ENCODE peak calls at places on chromosomes 3 and 15, in six cellular contexts. Q is sigmoid colon, N is fibroblast of pulmonary artery, Y is OCI-LY7, T is WERI-Rb-1, G is BJ. Z is an unnamed sample.

GRCh38 chr3:127574880-127575878 is 15.4 kb downstream of the TPRA1 start:
- DNase-seq in Q (peak), N (peak), Y (peak), T (peak), G (peak), Z (peak)

GRCh38 chr3:189701934-189702693 is 70.9 kb downstream of the TP63 start:
- DNase-seq in Q (no peak), N (no peak), Y (no peak), T (no peak), G (no peak), Z (no peak)

GRCh38 chr3:110881069-110881468 is 190.5 kb upstream of the NECTIN3 start:
- DNase-seq in Q (peak), N (peak), Y (peak), T (peak), G (no peak), Z (peak)

GRCh38 chr15:37773111-37773860 is 161.2 kb upstream of the TMCO5A start:
- DNase-seq in Q (no peak), N (peak), Y (no peak), T (no peak), G (peak), Z (peak)

GRCh38 chr3:109853077-109853732 is 515.9 kb upstream of the DPPA4 start:
- DNase-seq in Q (no peak), N (no peak), Y (no peak), T (no peak), G (peak), Z (no peak)

GRCh38 chr15:83714888-83715287 is 61.0 kb downstream of the ADAMTSL3 start:
- DNase-seq in Q (no peak), N (no peak), Y (no peak), T (no peak), G (no peak), Z (no peak)

GRCh38 chr3:175914785-175915184 is 1055.7 kb downstream of the NAALADL2 start:
- DNase-seq in Q (no peak), N (peak), Y (no peak), T (no peak), G (no peak), Z (no peak)

GRCh38 chr3:148459931-148460513 is 237.7 kb upstream of the AGTR1 start:
- DNase-seq in Q (no peak), N (peak), Y (peak), T (no peak), G (no peak), Z (no peak)

GRCh38 chr15:68652141-68652540 is 73.3 kb downstream of the CORO2B start:
- DNase-seq in Q (peak), N (no peak), Y (no peak), T (peak), G (no peak), Z (no peak)

GRCh38 chr15:95259965-95260364 is 1028.6 kb downstream of the MCTP2 start:
- DNase-seq in Q (no peak), N (peak), Y (no peak), T (no peak), G (no peak), Z (no peak)

GRCh38 chr3:129824926-129825541 is 68.5 kb downstream of the TMCC1 start:
- DNase-seq in Q (no peak), N (peak), Y (peak), T (peak), G (no peak), Z (no peak)

GRCh38 chr3:127038923-127039581 is 56.1 kb downstream of the PLXNA1 start:
- DNase-seq in Q (peak), N (no peak), Y (no peak), T (no peak), G (no peak), Z (no peak)

GRCh38 chr3:46628980-46629379 is 16.7 kb downstream of the FAM240A start:
- DNase-seq in Q (no peak), N (no peak), Y (no peak), T (no peak), G (no peak), Z (no peak)

GRCh38 chr3:8301977-8302589 is 199.5 kb upstream of the LMCD1 start:
- DNase-seq in Q (no peak), N (peak), Y (peak), T (peak), G (no peak), Z (peak)

GRCh38 chr3:56042326-56042951 is 425.8 kb downstream of the ERC2 start:
- DNase-seq in Q (no peak), N (peak), Y (peak), T (no peak), G (no peak), Z (peak)

GRCh38 chr3:186614597-186615483 is 2.0 kb downstream of the AHSG start:
- DNase-seq in Q (peak), N (peak), Y (peak), T (peak), G (no peak), Z (peak)

GRCh38 chr3:25725810-25726209 is 57.4 kb downstream of the NGLY1 start:
- DNase-seq in Q (no peak), N (no peak), Y (no peak), T (no peak), G (no peak), Z (no peak)

GRCh38 chr15:52808441-52808840 is 18.3 kb upstream of the ONECUT1 start:
- DNase-seq in Q (no peak), N (no peak), Y (no peak), T (no peak), G (no peak), Z (no peak)

GRCh38 chr3:154224366-154224765 is 99.9 kb downstream of the DHX36 start:
- DNase-seq in Q (no peak), N (no peak), Y (no peak), T (no peak), G (no peak), Z (no peak)

DNA sequence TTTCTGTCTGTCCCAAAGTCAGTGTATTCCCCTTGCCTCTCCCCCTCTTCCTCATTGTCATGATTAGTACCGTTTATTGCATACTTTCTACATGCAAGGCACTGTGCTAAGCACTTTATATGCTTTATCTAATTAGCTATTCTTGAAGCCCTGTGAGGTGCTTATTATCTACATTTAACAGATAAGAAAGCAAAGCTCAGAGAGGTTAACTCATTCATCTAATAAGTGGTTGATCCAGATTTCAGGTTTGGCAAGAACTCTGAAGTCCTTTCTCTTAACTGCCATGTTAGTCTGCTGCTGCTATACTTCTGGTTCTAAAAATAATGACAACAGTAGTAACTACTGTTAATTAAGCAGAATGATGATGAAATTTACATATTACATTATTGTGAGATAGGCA is 13.5 kb downstream of the IQGAP1 start:
- DNase-seq in Q (no peak), N (no peak), Y (no peak), T (no peak), G (no peak), Z (no peak)
- H3K4me3 ChIP-seq in Q (no peak), N (peak), Y (peak), T (no peak), G (no peak), Z (no peak)

GRCh38 chr3:4885322-4885721 is 93.9 kb upstream of the BHLHE40 start:
- DNase-seq in Q (no peak), N (peak), Y (no peak), T (no peak), G (no peak), Z (peak)

GRCh38 chr3:4887177-4887576 is 92.1 kb upstream of the BHLHE40 start:
- DNase-seq in Q (no peak), N (no peak), Y (no peak), T (no peak), G (no peak), Z (no peak)

GRCh38 chr3:4886448-4886847 is 92.8 kb upstream of the BHLHE40 start:
- DNase-seq in Q (no peak), N (no peak), Y (no peak), T (no peak), G (no peak), Z (no peak)

GRCh38 chr3:4889896-4890295 is 89.3 kb upstream of the BHLHE40 start:
- DNase-seq in Q (no peak), N (peak), Y (no peak), T (no peak), G (no peak), Z (peak)

GRCh38 chr3:4888913-4889846 is 90.1 kb upstream of the BHLHE40 start:
- DNase-seq in Q (no peak), N (peak), Y (no peak), T (no peak), G (no peak), Z (no peak)
- TF ChIP-seq CTCF in Q (no peak), N (no peak), Y (no peak), T (no peak), G (no peak), Z (no peak)

GRCh38 chr3:98450372-98450771 is 12.6 kb upstream of the OR5K1 start:
- DNase-seq in Q (no peak), N (no peak), Y (no peak), T (no peak), G (no peak), Z (no peak)
- H3K4me3 ChIP-seq in Q (no peak), N (no peak), Y (no peak), T (no peak), G (no peak), Z (no peak)

GRCh38 chr15:62128916-62129315 is 36.2 kb downstream of the C2CD4B start:
- DNase-seq in Q (no peak), N (no peak), Y (peak), T (no peak), G (no peak), Z (no peak)

GRCh38 chr15:62124176-62124952 is 40.7 kb downstream of the C2CD4B start:
- DNase-seq in Q (no peak), N (peak), Y (peak), T (no peak), G (no peak), Z (no peak)

GRCh38 chr15:62124953-62125263 is 40.2 kb downstream of the C2CD4B start:
- DNase-seq in Q (no peak), N (peak), Y (peak), T (no peak), G (no peak), Z (no peak)

GRCh38 chr15:62126364-62126763 is 38.7 kb downstream of the C2CD4B start:
- DNase-seq in Q (no peak), N (no peak), Y (no peak), T (no peak), G (no peak), Z (no peak)

DNA sequence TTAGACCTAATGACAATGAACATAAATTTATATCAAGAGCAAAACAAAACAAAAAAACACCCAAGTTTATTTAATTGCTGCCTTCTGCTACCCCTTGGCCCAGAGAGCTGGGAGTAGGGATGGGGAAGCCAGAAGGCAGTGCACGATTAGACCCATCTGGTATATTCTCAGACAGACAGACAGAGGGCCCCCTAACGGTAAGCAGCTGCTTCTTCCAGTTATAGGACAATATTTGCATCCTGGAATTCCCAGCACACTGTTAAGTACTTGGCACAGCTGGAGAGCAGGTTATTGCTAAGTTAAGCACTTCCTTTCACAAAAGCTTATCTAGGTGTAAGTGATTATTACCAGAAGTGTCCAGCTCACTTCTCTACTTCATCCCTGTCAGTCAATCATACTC is 39.3 kb downstream of the C2CD4B start:
- DNase-seq in Q (no peak), N (peak), Y (peak), T (peak), G (no peak), Z (peak)
- TF ChIP-seq CTCF in Q (no peak), N (peak), Y (peak), T (peak), G (peak), Z (peak)

GRCh38 chr3:71127052-71127451 is 456.5 kb downstream of the FOXP1 start:
- DNase-seq in Q (no peak), N (no peak), Y (peak), T (no peak), G (no peak), Z (no peak)
- H3K4me3 ChIP-seq in Q (peak), N (no peak), Y (peak), T (no peak), G (no peak), Z (no peak)

DNA sequence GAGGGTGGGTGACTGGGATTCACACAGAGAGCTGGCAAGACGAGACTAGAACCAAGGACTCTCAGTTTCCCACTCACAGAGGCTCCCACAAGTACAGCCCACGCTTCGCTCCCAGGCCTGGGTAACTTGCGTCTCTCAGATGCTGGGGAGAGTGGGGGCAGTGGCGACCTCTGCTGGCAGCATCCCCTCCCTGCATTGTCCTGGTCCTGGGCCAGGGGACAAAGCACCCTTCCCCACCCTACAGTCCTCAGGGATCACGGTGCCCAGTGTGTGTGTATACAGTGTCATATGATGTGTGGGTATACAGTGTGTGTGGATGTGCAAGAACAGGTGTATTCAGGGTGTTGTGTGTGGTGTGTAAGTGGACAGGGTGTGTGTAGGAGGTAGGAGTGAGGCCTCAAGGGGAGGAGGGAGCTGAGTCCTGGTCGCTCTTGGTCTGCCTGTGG is 12.8 kb downstream of the VILL start:
- DNase-seq in Q (peak), N (peak), Y (peak), T (peak), G (no peak), Z (peak)
- TF ChIP-seq CTCF in Q (peak), N (peak), Y (peak), T (peak), G (peak), Z (peak)

GRCh38 chr3:97825101-97825500 is 3.3 kb downstream of the CRYBG3 start:
- DNase-seq in Q (no peak), N (peak), Y (no peak), T (no peak), G (no peak), Z (no peak)
- H3K4me3 ChIP-seq in Q (peak), N (no peak), Y (no peak), T (no peak), G (no peak), Z (no peak)

DNA sequence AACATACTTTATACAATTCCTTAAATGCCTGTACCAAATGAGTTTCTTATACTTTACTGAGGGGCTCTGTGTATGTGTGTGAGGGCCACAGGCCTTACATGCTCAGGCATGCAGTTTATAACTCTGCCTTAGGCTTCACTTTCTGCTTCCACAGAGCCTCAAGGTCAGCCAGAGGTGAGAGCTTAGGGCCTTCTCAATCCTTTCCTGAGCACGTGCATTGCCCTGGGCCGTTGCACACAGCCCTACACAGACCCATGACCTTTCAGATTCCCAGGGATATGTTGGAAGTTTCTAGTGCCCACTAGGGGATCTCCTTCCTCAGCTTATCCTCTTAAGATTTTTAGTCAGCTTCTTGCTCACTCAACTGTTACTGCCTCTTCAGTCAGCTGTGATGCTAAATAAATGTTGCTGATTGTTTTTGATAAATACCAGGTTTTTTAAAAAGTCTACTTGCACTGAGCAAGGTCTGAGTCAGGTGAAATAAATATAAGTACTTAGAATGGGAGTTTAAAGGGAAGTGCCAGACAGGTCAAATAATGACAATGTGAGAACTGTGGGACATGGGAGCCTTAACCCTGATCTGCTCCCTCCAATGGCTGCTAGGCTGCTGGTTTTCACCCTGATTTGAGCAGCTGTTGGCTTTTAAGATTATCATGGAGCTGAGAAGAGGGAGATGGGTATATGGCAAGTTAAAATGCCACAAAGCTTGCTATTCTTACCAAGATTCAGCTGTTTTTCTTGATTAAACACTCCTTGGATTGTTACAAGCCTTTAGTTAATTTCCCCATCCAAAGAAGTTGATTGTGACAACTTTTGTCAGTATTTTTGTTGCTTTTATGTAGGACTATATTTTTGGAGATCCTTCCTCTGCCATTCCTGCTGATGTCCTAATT is 169.5 kb downstream of the PLD1 start:
- DNase-seq in Q (no peak), N (peak), Y (no peak), T (peak), G (peak), Z (peak)
- TF ChIP-seq CTCF in Q (no peak), N (peak), Y (no peak), T (peak), G (peak), Z (peak)

DNA sequence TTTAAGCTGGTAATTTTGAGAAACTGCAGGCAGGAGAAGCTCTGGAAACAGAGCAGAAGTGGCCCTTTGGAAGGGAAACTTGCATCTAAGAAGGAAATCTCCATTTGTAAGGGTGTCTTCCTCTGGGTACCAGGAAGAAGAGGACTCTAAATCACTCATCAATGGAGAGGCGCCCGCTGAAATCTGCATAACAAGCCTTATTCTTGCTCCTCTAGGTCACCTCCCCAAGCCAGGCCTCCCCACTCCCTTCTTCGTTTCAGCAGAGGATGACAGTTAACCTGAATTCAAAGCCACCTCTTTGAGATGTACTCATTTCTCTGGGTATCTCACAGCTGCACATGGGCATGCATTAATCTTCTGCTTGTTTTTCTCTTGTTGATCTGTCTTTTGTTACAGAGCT is 51.6 kb downstream of the GABRB3 start:
- DNase-seq in Q (no peak), N (no peak), Y (no peak), T (no peak), G (no peak), Z (no peak)
- H3K4me3 ChIP-seq in Q (no peak), N (no peak), Y (no peak), T (no peak), G (no peak), Z (no peak)

DNA sequence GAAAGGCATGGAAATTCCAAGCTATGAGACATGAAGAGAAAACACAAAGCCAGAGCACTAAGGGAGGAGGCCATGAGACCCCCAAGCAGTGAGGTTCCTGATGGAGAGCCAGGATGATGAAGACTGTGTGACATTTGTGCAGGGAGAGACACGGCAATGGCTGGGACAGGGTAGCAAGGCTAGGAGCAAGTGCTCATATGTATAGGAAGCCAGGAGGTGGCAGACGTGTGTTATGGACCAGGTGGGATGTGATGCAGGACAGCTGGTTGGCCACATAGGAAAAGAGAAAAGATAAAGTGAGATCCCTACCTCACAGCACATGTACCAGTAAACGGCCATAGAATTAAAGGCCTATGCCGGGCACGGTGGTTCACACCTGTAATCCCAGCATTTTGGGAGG is 112.7 kb downstream of the APBA2 start:
- DNase-seq in Q (no peak), N (peak), Y (no peak), T (no peak), G (no peak), Z (no peak)
- TF ChIP-seq CTCF in Q (no peak), N (no peak), Y (no peak), T (no peak), G (no peak), Z (peak)